ENCODE peak calls at places on chromosomes 7 and 10, in six cellular contexts. Q is GM13976, Y is progenitor cell of endocrine pancreas, C is heart right ventricle, F is breast epithelium, W is fibroblast of the aortic adventitia. E is an unnamed sample.

GRCh38 chr7:81525901-81526300 is 243.9 kb downstream of the HGF start:
- DNase-seq in Y (no peak), C (no peak), W (no peak), F (no peak), Q (no peak), E (no peak)

GRCh38 chr10:31118561-31118960 is 86.9 kb upstream of the ZNF438 start:
- DNase-seq in C (no peak), Y (no peak), Q (no peak), W (peak; percentile 51), F (no peak), E (no peak)

GRCh38 chr10:99292159-99292558 is 37.0 kb upstream of the CNNM1 start:
- DNase-seq in Y (no peak), Q (no peak), F (no peak), C (no peak), W (no peak), E (peak; percentile 6)

GRCh38 chr7:71229201-71229600 is 97.3 kb downstream of the GALNT17 start:
- DNase-seq in F (no peak), W (no peak), Y (no peak), C (no peak), Q (no peak), E (no peak)

GRCh38 chr7:128410092-128410665 is 397 bp upstream of the IMPDH1 start:
- DNase-seq in Q (peak; percentile 60), C (no peak), F (no peak), W (peak; percentile 81), Y (peak; percentile 39), E (peak; percentile 61)

GRCh38 chr7:24828871-24829661 is 71.8 kb upstream of the GSDME start:
- DNase-seq in W (peak; percentile 69), Q (no peak), F (no peak), C (no peak), Y (no peak), E (peak; percentile 62)

GRCh38 chr7:85065306-85065705 is 121.5 kb downstream of the SEMA3D start:
- DNase-seq in C (peak; percentile 23), Y (no peak), W (peak; percentile 89), Q (no peak), F (no peak), E (peak; percentile 72)

GRCh38 chr7:115409682-115410426 is 488.0 kb downstream of the MDFIC start:
- DNase-seq in Y (no peak), W (no peak), C (no peak), F (no peak), Q (no peak), E (no peak)

GRCh38 chr10:13739178-13739577 is 152.4 kb downstream of the PRPF18 start:
- DNase-seq in Y (no peak), Q (no peak), W (no peak), F (no peak), C (no peak), E (no peak)

GRCh38 chr7:95246935-95247370 is 77.4 kb downstream of the PON1 start:
- DNase-seq in F (no peak), Y (peak; percentile 35), W (peak; percentile 83), Q (peak; percentile 17), C (peak; percentile 50), E (peak; percentile 81)

GRCh38 chr10:72316386-72316700 is 38.4 kb downstream of the DNAJB12 start:
- DNase-seq in C (no peak), F (no peak), W (no peak), Q (no peak), Y (no peak), E (no peak)

GRCh38 chr10:99660662-99661369 is 1.5 kb downstream of the ENTPD7 start:
- DNase-seq in Q (no peak), W (peak; percentile 40), F (no peak), C (no peak), Y (no peak), E (peak; percentile 41)

GRCh38 chr10:99119258-99119748 is 116.3 kb downstream of the HPSE2 start:
- DNase-seq in Y (no peak), W (no peak), F (no peak), Q (no peak), C (no peak), E (no peak)

GRCh38 chr10:21427804-21428481 is 97.5 kb downstream of the SKIDA1 start:
- DNase-seq in F (no peak), Y (no peak), C (no peak), W (no peak), Q (peak; percentile 33), E (no peak)

GRCh38 chr7:152145853-152146466 is 120.5 kb downstream of the GALNT11 start:
- DNase-seq in Q (no peak), Y (no peak), F (no peak), W (peak; percentile 95), C (no peak), E (peak; percentile 72)

GRCh38 chr7:93185303-93186027 is 37.3 kb upstream of the SAMD9L start:
- DNase-seq in W (peak; percentile 53), Q (no peak), Y (no peak), C (no peak), F (no peak), E (peak; percentile 43)

GRCh38 chr7:69429817-69430501 is 168.3 kb upstream of the AUTS2 start:
- DNase-seq in Q (no peak), W (peak; percentile 51), Y (no peak), F (no peak), C (peak; percentile 64), E (peak; percentile 80)

GRCh38 chr7:141295367-141295895 is 221.6 kb downstream of the TMEM178B start:
- DNase-seq in Q (no peak), Y (no peak), C (no peak), F (no peak), W (no peak), E (no peak)

GRCh38 chr10:121268363-121268762 is 329.9 kb downstream of the FGFR2 start:
- DNase-seq in W (no peak), F (no peak), C (no peak), Q (no peak), Y (no peak), E (no peak)

GRCh38 chr10:69831231-69831855 is 29.6 kb downstream of the COL13A1 start:
- DNase-seq in C (no peak), Y (no peak), Q (no peak), F (no peak), W (peak; percentile 27), E (no peak)

GRCh38 chr10:116763440-116763839 is 21.1 kb upstream of the HSPA12A start:
- DNase-seq in W (no peak), Q (no peak), C (no peak), Y (no peak), F (no peak), E (no peak)

GRCh38 chr10:86524225-86524982 is 2.8 kb upstream of the WAPL start:
- DNase-seq in W (no peak), F (no peak), Y (no peak), C (no peak), Q (no peak), E (no peak)

GRCh38 chr10:86520871-86521619 is 547 bp downstream of the WAPL start:
- DNase-seq in C (peak; percentile 47), Y (peak; percentile 19), F (peak; percentile 66), W (peak; percentile 49), Q (peak; percentile 68), E (peak; percentile 60)

GRCh38 chr10:86522385-86522855 is 828 bp upstream of the WAPL start:
- DNase-seq in W (peak; percentile 14), F (no peak), Q (no peak), Y (no peak), C (no peak), E (no peak)

GRCh38 chr10:86521620-86522384 is at the start of gene WAPL:
- DNase-seq in W (peak; percentile 86), Q (peak; percentile 98), Y (peak; percentile 93), F (peak; percentile 96), C (peak; percentile 96), E (peak; percentile 96)

DNA sequence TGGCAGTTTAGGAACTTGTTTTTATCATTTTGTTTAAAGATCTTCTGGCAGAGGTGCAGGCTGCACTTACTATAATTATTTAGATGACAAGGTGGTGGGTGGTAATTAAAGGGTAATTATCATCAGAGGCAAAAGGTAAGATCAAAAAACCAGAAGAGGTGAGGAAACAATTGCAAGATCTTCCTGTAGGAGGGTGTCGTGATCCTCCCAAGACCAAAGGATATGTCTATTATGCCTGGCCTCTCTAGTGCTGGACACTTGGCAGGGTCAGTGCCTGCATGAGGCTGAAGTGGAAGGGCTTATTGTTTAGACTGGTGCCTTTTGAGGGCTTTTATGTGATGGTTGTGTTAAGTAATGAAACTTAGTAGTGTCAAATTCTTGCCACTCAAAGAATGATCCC is 1.8 kb upstream of the WAPL start:
- DNase-seq in C (no peak), F (no peak), Q (no peak), W (peak; percentile 47), Y (no peak), E (peak; percentile 51)
- TF ChIP-seq CTCF in C (peak; percentile 39), F (peak; percentile 33), Q (no peak), W (peak; percentile 43), Y (peak; percentile 37), E (peak; percentile 20)

GRCh38 chr7:26861050-26861449 is 3.3 kb downstream of the SKAP2 start:
- DNase-seq in Y (no peak), W (no peak), F (no peak), Q (no peak), C (no peak), E (no peak)

GRCh38 chr7:26859720-26860119 is 4.7 kb downstream of the SKAP2 start:
- DNase-seq in Y (no peak), F (no peak), Q (no peak), W (no peak), C (no peak), E (no peak)

GRCh38 chr7:26858735-26859134 is 5.7 kb downstream of the SKAP2 start:
- DNase-seq in Q (no peak), W (no peak), Y (no peak), F (no peak), C (no peak), E (no peak)

GRCh38 chr7:26858229-26858568 is 6.2 kb downstream of the SKAP2 start:
- DNase-seq in F (no peak), C (no peak), W (no peak), Y (no peak), Q (no peak), E (no peak)

GRCh38 chr7:26860361-26860760 is 4.0 kb downstream of the SKAP2 start:
- DNase-seq in Y (no peak), Q (no peak), C (no peak), W (no peak), F (no peak), E (peak; percentile 3)
- TF ChIP-seq CTCF in Y (peak; percentile 41), Q (no peak), C (no peak), W (no peak), F (peak; percentile 18), E (no peak)

GRCh38 chr7:116706668-116707126 is 34.7 kb downstream of the MET start:
- DNase-seq in Q (no peak), Y (no peak), W (peak; percentile 55), F (no peak), C (no peak), E (no peak)
- TF ChIP-seq CTCF in Q (no peak), Y (no peak), W (no peak), F (no peak), C (no peak), E (no peak)

GRCh38 chr7:25851332-25852248 is 300.4 kb upstream of the NFE2L3 start:
- DNase-seq in C (peak; percentile 85), F (peak; percentile 75), Y (peak; percentile 80), W (peak; percentile 85), Q (peak; percentile 66), E (peak; percentile 90)
- TF ChIP-seq CTCF in C (peak; percentile 86), F (peak; percentile 83), Y (peak; percentile 89), W (peak; percentile 91), Q (peak; percentile 70), E (peak; percentile 84)

GRCh38 chr10:95600158-95600557 is 39.0 kb upstream of the SORBS1 start:
- DNase-seq in F (no peak), W (no peak), Q (no peak), C (no peak), Y (no peak), E (no peak)
- TF ChIP-seq CTCF in F (no peak), W (no peak), Q (no peak), C (no peak), Y (no peak), E (no peak)

E was measured in cardiac muscle cell.